ENCODE peak calls at places on chromosomes 12 and 14, in nine cellular contexts. A is stromal cell of bone marrow, Q is AG09309, Z is sigmoid colon, C is Right ventricle myocardium inferior, F is LoVo, W is fibroblast of mammary gland, M is psoas muscle, I is HFF-Myc. P is an unnamed sample.

GRCh38 chr14:59215757-59216156 is 27.3 kb downstream of the DAAM1 start:
- DNase-seq in F (no peak), Q (no peak), M (no peak), Z (no peak), A (no peak), C (no peak), W (no peak), I (no peak), P (no peak)

GRCh38 chr14:23544511-23545447 is 6.8 kb downstream of the ZFHX2 start:
- DNase-seq in M (peak), W (no peak), A (no peak), I (no peak), Z (no peak), C (peak), Q (no peak), F (no peak), P (no peak)

GRCh38 chr12:84912191-84913142 is at the start of gene SLC6A15:
- DNase-seq in I (peak), F (no peak), Q (no peak), M (peak), W (peak), A (peak), C (peak), Z (peak), P (peak)

GRCh38 chr14:34324363-34324795 is 137.7 kb downstream of the SPTSSA start:
- DNase-seq in C (no peak), M (no peak), F (peak), W (peak), I (no peak), Z (no peak), A (no peak), Q (peak), P (peak)

GRCh38 chr12:50132505-50133135 is 20.6 kb downstream of the COX14 start:
- DNase-seq in A (no peak), Z (no peak), F (no peak), Q (no peak), I (no peak), M (no peak), W (peak), C (no peak), P (peak)

GRCh38 chr14:68124885-68125731 is 305.5 kb downstream of the RAD51B start:
- DNase-seq in M (no peak), W (peak), F (no peak), A (no peak), I (no peak), Z (no peak), C (no peak), Q (no peak), P (no peak)

GRCh38 chr12:31234955-31235867 is 90.7 kb downstream of the SINHCAF start:
- DNase-seq in W (peak), Q (no peak), A (peak), F (peak), M (peak), C (no peak), I (no peak), Z (no peak), P (no peak)

GRCh38 chr12:102816816-102817434 is 100.1 kb downstream of the PAH start:
- DNase-seq in F (peak), Z (no peak), Q (no peak), W (peak), A (peak), M (no peak), I (peak), C (no peak), P (no peak)

GRCh38 chr12:13042666-13043230 is 1.4 kb upstream of the FAM234B start:
- DNase-seq in M (no peak), W (no peak), C (no peak), Z (no peak), I (no peak), Q (no peak), F (no peak), A (no peak), P (no peak)

GRCh38 chr12:10567813-10568212 is 45.6 kb downstream of the MAGOHB start:
- DNase-seq in Q (no peak), M (no peak), C (no peak), F (no peak), Z (no peak), A (no peak), I (no peak), W (no peak), P (no peak)

GRCh38 chr12:51980051-51980808 is 26.5 kb upstream of the TAMALIN start:
- DNase-seq in I (no peak), Z (peak), Q (no peak), A (peak), F (peak), C (peak), W (peak), M (peak), P (no peak)